ENCODE peak calls at places on chromosomes 11 and 22, in four cellular contexts. X, G, J and P are unnamed samples. For H3K27me3, the result is how much of the 10 kb centered on the place peaks cover.

GRCh38 chr22:30277547-30278344 is 11.1 kb upstream of the OSM start:
- DNase-seq in J (no peak), X (no peak), G (peak), P (no peak)

GRCh38 chr11:46003647-46004046 is 81.2 kb downstream of the LARGE2 start:
- DNase-seq in X (peak), J (no peak), G (peak), P (no peak)

GRCh38 chr22:49553076-49553475 is 274.6 kb downstream of the BRD1 start:
- DNase-seq in G (no peak), J (no peak), X (no peak), P (no peak)

GRCh38 chr11:134275534-134276395 is at the start of gene GLB1L3:
- DNase-seq in X (no peak), G (peak), J (peak), P (peak)

GRCh38 chr22:31818481-31819392 is 64.9 kb downstream of the DEPDC5 start:
- DNase-seq in G (peak), J (no peak), X (no peak), P (no peak)

GRCh38 chr11:44596541-44597276 is 31.2 kb downstream of the CD82 start:
- DNase-seq in G (peak), X (peak), J (no peak), P (no peak)

GRCh38 chr11:125071831-125072209 is 8.7 kb downstream of the SLC37A2 start:
- DNase-seq in J (no peak), G (no peak), X (no peak), P (no peak)

GRCh38 chr22:46652081-46652929 is 32.1 kb downstream of the GRAMD4 start:
- DNase-seq in J (no peak), X (no peak), G (no peak), P (no peak)

GRCh38 chr11:81700061-81700460 is 1033.6 kb downstream of the FAM181B start:
- DNase-seq in X (no peak), J (no peak), G (peak), P (no peak)

GRCh38 chr22:36323855-36324331 is 63.9 kb downstream of the MYH9 start:
- DNase-seq in G (peak), X (no peak), J (no peak), P (no peak)

GRCh38 chr11:77081381-77081851 is 14.6 kb downstream of the CAPN5 start:
- DNase-seq in X (no peak), J (peak), G (no peak), P (peak)

GRCh38 chr11:16902182-16902581 is 112.0 kb downstream of the PLEKHA7 start:
- DNase-seq in G (no peak), X (no peak), J (no peak), P (no peak)

GRCh38 chr11:6315811-6316425 is 4.4 kb downstream of the CAVIN3 start:
- DNase-seq in X (peak), G (peak), J (no peak), P (peak)

GRCh38 chr11:68433541-68433940 is 27.0 kb upstream of the PPP6R3 start:
- DNase-seq in G (no peak), J (no peak), X (no peak), P (no peak)

GRCh38 chr11:119470316-119471266 is 47.6 kb upstream of the THY1 start:
- DNase-seq in J (no peak), X (peak), G (peak), P (peak)

GRCh38 chr22:36358533-36359171 is 29.1 kb downstream of the MYH9 start:
- DNase-seq in X (no peak), G (peak), J (no peak), P (no peak)

GRCh38 chr11:102438311-102439062 is 14.1 kb downstream of the TMEM123 start:
- DNase-seq in G (peak), X (no peak), J (no peak), P (no peak)

GRCh38 chr11:61362542-61362875 is 335 bp downstream of the TMEM138 start:
- DNase-seq in G (peak), J (no peak), X (peak), P (no peak)

GRCh38 chr11:64793271-64794160 is 9.5 kb downstream of the MAP4K2 start:
- DNase-seq in J (no peak), G (no peak), X (no peak), P (no peak)

GRCh38 chr11:15816270-15816871 is 540.0 kb downstream of the SOX6 start:
- DNase-seq in J (no peak), X (no peak), G (peak), P (no peak)

GRCh38 chr11:6735306-6735705 is 36.5 kb downstream of the OR2AG2 start:
- DNase-seq in J (no peak), X (peak), G (peak), P (no peak)

GRCh38 chr11:87926250-87926970 is 248.8 kb downstream of the RAB38 start:
- DNase-seq in X (peak), J (no peak), G (peak), P (no peak)

GRCh38 chr22:41576877-41577276 is 12.8 kb downstream of the PMM1 start:
- DNase-seq in J (no peak), X (peak), G (peak), P (peak)

GRCh38 chr22:44711701-44712100 is 9.7 kb downstream of the PRR5 start:
- DNase-seq in J (no peak), X (peak), G (no peak), P (peak)

GRCh38 chr11:2703487-2704141 is 3.8 kb upstream of the KCNQ1OT1 start:
- DNase-seq in X (peak), J (peak), G (no peak), P (peak)

GRCh38 chr22:49546811-49547585 is 280.7 kb downstream of the BRD1 start:
- DNase-seq in J (peak), X (no peak), G (no peak), P (no peak)

GRCh38 chr11:122099345-122100045 is 16.5 kb downstream of the BLID start:
- DNase-seq in X (peak), J (no peak), G (peak), P (no peak)

GRCh38 chr11:102316505-102316904 is 779 bp upstream of the BIRC3 start:
- DNase-seq in J (no peak), X (no peak), G (no peak), P (no peak)

GRCh38 chr11:113752932-113753331 is 20.6 kb downstream of the ZW10 start:
- DNase-seq in G (no peak), J (no peak), X (no peak), P (no peak)

GRCh38 chr11:113591122-113591521 is 115.0 kb downstream of the TMPRSS5 start:
- DNase-seq in X (no peak), G (no peak), J (no peak), P (peak)

GRCh38 chr11:44946268-44946667 is 4.4 kb downstream of the TP53I11 start:
- DNase-seq in X (no peak), J (peak), G (peak), P (no peak)

GRCh38 chr11:57379732-57380131 is 1.2 kb downstream of the PRG3 start:
- DNase-seq in J (no peak), X (peak), G (peak), P (no peak)

GRCh38 chr11:122981388-122982264 is at the start of gene BSX:
- DNase-seq in G (peak), J (no peak), X (peak), P (peak)

GRCh38 chr11:35192347-35192746 is 53.4 kb downstream of the CD44 start:
- DNase-seq in J (no peak), X (no peak), G (peak), P (peak)

GRCh38 chr11:26960265-26960664 is 33.6 kb upstream of the FIBIN start:
- DNase-seq in X (no peak), J (no peak), G (peak), P (no peak)

GRCh38 chr11:26963764-26964163 is 30.1 kb upstream of the FIBIN start:
- DNase-seq in X (no peak), G (peak), J (no peak), P (no peak)

GRCh38 chr11:26958650-26959049 is 35.3 kb upstream of the FIBIN start:
- DNase-seq in G (no peak), J (no peak), X (no peak), P (no peak)

DNA sequence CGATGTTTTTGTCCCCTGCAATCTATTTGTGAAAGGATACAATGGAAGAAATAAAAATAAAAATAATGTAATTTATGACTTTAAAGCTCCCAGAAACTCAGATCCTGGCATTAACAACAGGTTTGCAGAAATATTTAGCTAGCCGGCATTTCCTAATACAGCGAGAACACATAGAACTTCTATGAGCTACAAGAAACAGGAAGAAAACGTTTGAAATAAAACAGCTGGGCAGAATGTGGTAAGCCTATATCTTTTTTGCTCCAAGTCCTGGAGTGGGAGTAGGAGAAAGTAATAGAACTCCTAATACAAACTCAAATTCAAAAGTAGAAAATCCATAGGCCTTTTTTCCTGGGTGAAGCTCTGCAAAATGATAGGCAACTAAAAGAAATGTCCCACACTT is 29.6 kb upstream of the FIBIN start:
- DNase-seq in X (no peak), J (no peak), G (no peak), P (no peak)
- H3K4me3 ChIP-seq in X (peak), J (no peak), G (no peak), P (no peak)

DNA sequence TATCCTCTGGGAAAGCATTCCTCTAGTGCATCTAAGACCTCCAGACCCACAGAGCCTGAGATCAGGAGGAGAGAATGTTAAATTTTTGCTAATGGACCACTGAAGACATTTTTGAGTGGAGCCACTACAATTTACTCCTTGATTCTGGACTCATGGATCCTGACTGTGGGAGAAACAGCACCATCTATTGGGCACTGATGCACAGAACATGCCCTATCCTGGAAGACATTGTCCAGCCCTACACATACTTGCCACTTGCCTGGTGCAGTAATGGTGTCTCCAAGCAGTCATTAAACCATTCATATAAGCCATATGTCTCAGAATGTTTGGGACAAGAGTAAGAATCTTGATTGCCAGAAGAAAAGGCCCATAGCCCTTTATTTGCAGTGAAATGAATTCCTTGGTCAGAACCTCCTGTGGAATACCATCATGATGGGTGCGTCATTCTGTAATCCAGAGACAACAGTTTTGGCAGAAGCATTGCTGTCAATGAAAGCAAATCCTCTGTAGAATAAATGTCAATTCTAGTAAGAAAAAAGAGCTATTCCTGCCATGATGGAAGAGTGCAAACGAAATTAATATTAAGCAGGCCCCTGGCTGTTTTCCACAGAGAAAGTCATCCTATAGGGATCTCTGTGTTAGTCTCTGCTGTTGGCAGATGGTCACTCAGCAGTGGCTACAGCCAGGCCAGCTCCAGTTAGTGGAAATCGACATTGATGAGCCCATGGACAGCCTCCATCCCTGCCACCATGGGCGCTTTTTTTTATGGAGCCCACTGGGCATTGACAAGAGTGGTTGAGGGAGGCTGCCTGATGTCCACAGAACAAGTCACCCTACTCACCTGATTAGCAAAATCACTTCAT is 43.5 kb downstream of the GGTLC2 start:
- DNase-seq in J (no peak), G (peak), X (peak), P (peak)
- H3K27me3 ChIP-seq in J (under half), G (under half), X (under half), P (under half)

GRCh38 chr11:75432911-75433321 is at the start of gene KLHL35:
- DNase-seq in X (no peak), J (no peak), G (no peak), P (no peak)
- H3K4me3 ChIP-seq in X (no peak), J (peak), G (no peak), P (no peak)

GRCh38 chr11:31419669-31420068 is 50.0 kb downstream of the DNAJC24 start:
- DNase-seq in X (no peak), G (no peak), J (no peak), P (no peak)
- H3K27me3 ChIP-seq in X (under half), G (under half), J (under half), P (under half)